ENCODE peak calls at places on chromosomes 2 and 18, in nine cellular contexts. One of them, this sample, is unnamed. For H3K4me1, the result is how much of the 10 kb centered on the place peaks cover.

GRCh38 chr2:10412380-10412779 is 35.7 kb downstream of the ODC1 start:
- DNase-seq in Peyer's patch: no peak
- DNase-seq in effector memory CD4-positive, alpha-beta T cell: peak
- DNase-seq in CD8-positive, alpha-beta T cell: no peak
- DNase-seq in IMR-90: peak
- DNase-seq in ovary: no peak
- DNase-seq in adrenal gland: no peak
- DNase-seq in tibial artery: no peak
- DNase-seq in left ventricle myocardium inferior: no peak
- DNase-seq in this sample: no peak

GRCh38 chr2:145110668-145111067 is 590.7 kb upstream of the ZEB2 start:
- DNase-seq in Peyer's patch: no peak
- DNase-seq in effector memory CD4-positive, alpha-beta T cell: no peak
- DNase-seq in CD8-positive, alpha-beta T cell: no peak
- DNase-seq in IMR-90: peak
- DNase-seq in ovary: no peak
- DNase-seq in adrenal gland: no peak
- DNase-seq in tibial artery: no peak
- DNase-seq in left ventricle myocardium inferior: no peak
- DNase-seq in this sample: no peak

GRCh38 chr2:234308814-234309195 is 188.1 kb downstream of the ARL4C start:
- DNase-seq in Peyer's patch: peak
- DNase-seq in effector memory CD4-positive, alpha-beta T cell: peak
- DNase-seq in CD8-positive, alpha-beta T cell: peak
- DNase-seq in IMR-90: peak
- DNase-seq in ovary: no peak
- DNase-seq in adrenal gland: no peak
- DNase-seq in tibial artery: peak
- DNase-seq in left ventricle myocardium inferior: no peak
- DNase-seq in this sample: no peak

GRCh38 chr2:35462226-35462983 is 893.2 kb upstream of the CRIM1 start:
- DNase-seq in Peyer's patch: no peak
- DNase-seq in effector memory CD4-positive, alpha-beta T cell: no peak
- DNase-seq in CD8-positive, alpha-beta T cell: no peak
- DNase-seq in IMR-90: no peak
- DNase-seq in ovary: no peak
- DNase-seq in adrenal gland: no peak
- DNase-seq in tibial artery: no peak
- DNase-seq in left ventricle myocardium inferior: no peak
- DNase-seq in this sample: no peak

GRCh38 chr2:207901847-207902246 is 123.5 kb downstream of the PLEKHM3 start:
- DNase-seq in Peyer's patch: no peak
- DNase-seq in effector memory CD4-positive, alpha-beta T cell: no peak
- DNase-seq in CD8-positive, alpha-beta T cell: no peak
- DNase-seq in IMR-90: no peak
- DNase-seq in ovary: no peak
- DNase-seq in adrenal gland: no peak
- DNase-seq in tibial artery: no peak
- DNase-seq in left ventricle myocardium inferior: no peak
- DNase-seq in this sample: no peak

GRCh38 chr2:15674637-15675455 is 83.2 kb downstream of the DDX1 start:
- DNase-seq in Peyer's patch: no peak
- DNase-seq in effector memory CD4-positive, alpha-beta T cell: no peak
- DNase-seq in CD8-positive, alpha-beta T cell: no peak
- DNase-seq in IMR-90: no peak
- DNase-seq in ovary: no peak
- DNase-seq in adrenal gland: no peak
- DNase-seq in tibial artery: no peak
- DNase-seq in left ventricle myocardium inferior: no peak
- DNase-seq in this sample: no peak

GRCh38 chr2:116787808-116788207 is 1026.7 kb upstream of the DDX18 start:
- DNase-seq in Peyer's patch: no peak
- DNase-seq in effector memory CD4-positive, alpha-beta T cell: no peak
- DNase-seq in CD8-positive, alpha-beta T cell: no peak
- DNase-seq in IMR-90: no peak
- DNase-seq in ovary: no peak
- DNase-seq in adrenal gland: no peak
- DNase-seq in tibial artery: no peak
- DNase-seq in left ventricle myocardium inferior: no peak
- DNase-seq in this sample: no peak

GRCh38 chr2:46179037-46179621 is 118.1 kb upstream of the EPAS1 start:
- DNase-seq in Peyer's patch: peak
- DNase-seq in effector memory CD4-positive, alpha-beta T cell: peak
- DNase-seq in CD8-positive, alpha-beta T cell: peak
- DNase-seq in IMR-90: peak
- DNase-seq in ovary: peak
- DNase-seq in adrenal gland: peak
- DNase-seq in tibial artery: peak
- DNase-seq in left ventricle myocardium inferior: peak
- DNase-seq in this sample: no peak

DNA sequence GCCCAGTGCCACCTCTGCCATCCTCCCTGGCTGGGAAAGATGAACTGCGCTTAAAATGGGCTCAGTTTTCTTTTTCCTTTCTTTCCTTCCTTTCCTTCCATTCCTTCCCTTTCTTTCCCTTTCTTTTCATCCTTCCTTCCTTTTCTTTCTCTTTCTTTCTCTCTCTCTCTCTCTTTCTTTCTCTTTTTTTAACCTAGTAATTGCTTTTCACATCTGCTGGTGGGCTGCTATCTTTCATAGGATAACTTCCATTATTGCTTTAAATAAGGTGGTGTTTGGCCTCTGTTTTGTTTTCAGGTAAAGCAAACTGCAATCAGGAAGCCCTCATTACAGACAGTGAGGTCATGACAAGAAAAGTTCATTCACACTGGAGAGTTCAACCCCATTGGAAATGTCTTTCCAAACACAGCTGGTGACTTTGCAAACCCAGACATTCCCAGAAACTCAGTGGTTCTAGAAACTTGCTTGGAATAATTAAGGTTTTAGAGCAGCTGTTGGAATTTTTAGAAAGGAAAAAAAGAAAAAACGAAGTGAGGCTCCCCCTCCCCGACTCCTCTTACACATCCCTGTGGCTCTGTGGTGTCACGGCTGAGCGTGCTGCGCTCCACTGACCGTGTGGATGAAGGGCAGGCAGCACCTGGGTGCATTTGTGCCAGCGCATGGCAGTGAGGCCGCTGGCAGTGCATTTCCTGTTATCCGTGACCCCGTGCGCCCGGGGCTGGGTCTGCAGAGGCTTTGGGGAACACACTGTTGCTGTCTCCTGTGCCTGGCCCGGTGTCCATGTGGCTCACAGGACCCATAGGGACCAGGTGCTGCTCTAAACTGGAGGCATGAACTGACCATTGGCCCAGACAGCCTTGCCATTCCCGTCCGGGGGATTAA is 76.9 kb downstream of the MBP start:
- DNase-seq in Peyer's patch: peak
- DNase-seq in effector memory CD4-positive, alpha-beta T cell: no peak
- DNase-seq in CD8-positive, alpha-beta T cell: no peak
- DNase-seq in IMR-90: peak
- DNase-seq in ovary: no peak
- DNase-seq in adrenal gland: no peak
- DNase-seq in tibial artery: no peak
- DNase-seq in left ventricle myocardium inferior: no peak
- DNase-seq in this sample: no peak
- H3K27ac ChIP-seq in Peyer's patch: peak
- H3K27ac ChIP-seq in effector memory CD4-positive, alpha-beta T cell: peak
- H3K27ac ChIP-seq in CD8-positive, alpha-beta T cell: peak
- H3K27ac ChIP-seq in IMR-90: peak
- H3K27ac ChIP-seq in ovary: no peak
- H3K27ac ChIP-seq in adrenal gland: peak
- H3K27ac ChIP-seq in tibial artery: peak
- H3K27ac ChIP-seq in left ventricle myocardium inferior: peak
- H3K27ac ChIP-seq in this sample: peak

DNA sequence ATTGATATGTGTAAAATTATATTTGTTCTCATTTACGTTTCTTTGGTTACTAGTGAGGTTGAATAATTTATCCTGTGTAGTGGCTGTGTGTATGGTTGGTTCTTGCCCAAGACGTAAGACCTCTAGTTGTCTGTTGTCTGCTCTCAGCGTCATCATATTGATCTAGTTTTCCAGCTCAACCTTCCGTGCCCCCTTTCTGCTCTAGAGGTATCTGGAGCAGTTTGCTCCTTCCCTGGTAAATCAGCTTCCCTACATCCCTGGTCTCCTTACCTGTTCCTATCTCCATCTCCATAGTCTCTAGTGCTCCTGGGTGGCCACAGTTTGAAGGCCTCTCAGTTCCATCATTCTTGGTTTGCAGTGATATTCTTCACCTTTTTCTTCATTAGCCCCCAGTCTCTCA is 1.2 kb downstream of the SMYD5 start:
- DNase-seq in Peyer's patch: no peak
- DNase-seq in effector memory CD4-positive, alpha-beta T cell: no peak
- DNase-seq in CD8-positive, alpha-beta T cell: no peak
- DNase-seq in IMR-90: no peak
- DNase-seq in ovary: no peak
- DNase-seq in adrenal gland: no peak
- DNase-seq in tibial artery: no peak
- DNase-seq in left ventricle myocardium inferior: no peak
- DNase-seq in this sample: no peak
- H3K4me3 ChIP-seq in Peyer's patch: no peak
- H3K4me3 ChIP-seq in effector memory CD4-positive, alpha-beta T cell: no peak
- H3K4me3 ChIP-seq in CD8-positive, alpha-beta T cell: no peak
- H3K4me3 ChIP-seq in IMR-90: no peak
- H3K4me3 ChIP-seq in ovary: no peak
- H3K4me3 ChIP-seq in adrenal gland: no peak
- H3K4me3 ChIP-seq in tibial artery: no peak
- H3K4me3 ChIP-seq in left ventricle myocardium inferior: peak
- H3K4me3 ChIP-seq in this sample: peak

GRCh38 chr2:38440655-38441054 is 63.6 kb upstream of the ATL2 start:
- DNase-seq in Peyer's patch: no peak
- DNase-seq in effector memory CD4-positive, alpha-beta T cell: no peak
- DNase-seq in CD8-positive, alpha-beta T cell: no peak
- DNase-seq in IMR-90: no peak
- DNase-seq in ovary: no peak
- DNase-seq in adrenal gland: no peak
- DNase-seq in tibial artery: no peak
- DNase-seq in left ventricle myocardium inferior: no peak
- DNase-seq in this sample: no peak

GRCh38 chr2:38439226-38439612 is 62.1 kb upstream of the ATL2 start:
- DNase-seq in Peyer's patch: no peak
- DNase-seq in effector memory CD4-positive, alpha-beta T cell: no peak
- DNase-seq in CD8-positive, alpha-beta T cell: no peak
- DNase-seq in IMR-90: no peak
- DNase-seq in ovary: no peak
- DNase-seq in adrenal gland: peak
- DNase-seq in tibial artery: no peak
- DNase-seq in left ventricle myocardium inferior: no peak
- DNase-seq in this sample: no peak

GRCh38 chr2:38438536-38439225 is 61.6 kb upstream of the ATL2 start:
- DNase-seq in Peyer's patch: no peak
- DNase-seq in effector memory CD4-positive, alpha-beta T cell: no peak
- DNase-seq in CD8-positive, alpha-beta T cell: no peak
- DNase-seq in IMR-90: no peak
- DNase-seq in ovary: no peak
- DNase-seq in adrenal gland: no peak
- DNase-seq in tibial artery: no peak
- DNase-seq in left ventricle myocardium inferior: no peak
- DNase-seq in this sample: peak

GRCh38 chr2:38441346-38441745 is 64.3 kb upstream of the ATL2 start:
- DNase-seq in Peyer's patch: no peak
- DNase-seq in effector memory CD4-positive, alpha-beta T cell: no peak
- DNase-seq in CD8-positive, alpha-beta T cell: no peak
- DNase-seq in IMR-90: no peak
- DNase-seq in ovary: no peak
- DNase-seq in adrenal gland: no peak
- DNase-seq in tibial artery: no peak
- DNase-seq in left ventricle myocardium inferior: no peak
- DNase-seq in this sample: no peak

GRCh38 chr2:38439807-38440300 is 62.8 kb upstream of the ATL2 start:
- DNase-seq in Peyer's patch: no peak
- DNase-seq in effector memory CD4-positive, alpha-beta T cell: no peak
- DNase-seq in CD8-positive, alpha-beta T cell: no peak
- DNase-seq in IMR-90: no peak
- DNase-seq in ovary: no peak
- DNase-seq in adrenal gland: no peak
- DNase-seq in tibial artery: no peak
- DNase-seq in left ventricle myocardium inferior: no peak
- DNase-seq in this sample: no peak
- H3K4me1 ChIP-seq in Peyer's patch: under half
- H3K4me1 ChIP-seq in effector memory CD4-positive, alpha-beta T cell: under half
- H3K4me1 ChIP-seq in CD8-positive, alpha-beta T cell: under half
- H3K4me1 ChIP-seq in IMR-90: under half
- H3K4me1 ChIP-seq in ovary: under half
- H3K4me1 ChIP-seq in adrenal gland: under half
- H3K4me1 ChIP-seq in tibial artery: under half
- H3K4me1 ChIP-seq in left ventricle myocardium inferior: under half
- H3K4me1 ChIP-seq in this sample: under half

GRCh38 chr2:224428787-224429440 is 27.0 kb upstream of the FAM124B start:
- DNase-seq in Peyer's patch: no peak
- DNase-seq in effector memory CD4-positive, alpha-beta T cell: no peak
- DNase-seq in CD8-positive, alpha-beta T cell: no peak
- DNase-seq in IMR-90: no peak
- DNase-seq in ovary: no peak
- DNase-seq in adrenal gland: no peak
- DNase-seq in tibial artery: no peak
- DNase-seq in left ventricle myocardium inferior: no peak
- DNase-seq in this sample: no peak

GRCh38 chr2:224434618-224435017 is 32.7 kb upstream of the FAM124B start:
- DNase-seq in Peyer's patch: no peak
- DNase-seq in effector memory CD4-positive, alpha-beta T cell: no peak
- DNase-seq in CD8-positive, alpha-beta T cell: no peak
- DNase-seq in IMR-90: no peak
- DNase-seq in ovary: no peak
- DNase-seq in adrenal gland: no peak
- DNase-seq in tibial artery: no peak
- DNase-seq in left ventricle myocardium inferior: no peak
- DNase-seq in this sample: no peak

GRCh38 chr2:224429441-224429810 is 27.5 kb upstream of the FAM124B start:
- DNase-seq in Peyer's patch: no peak
- DNase-seq in effector memory CD4-positive, alpha-beta T cell: no peak
- DNase-seq in CD8-positive, alpha-beta T cell: no peak
- DNase-seq in IMR-90: no peak
- DNase-seq in ovary: no peak
- DNase-seq in adrenal gland: no peak
- DNase-seq in tibial artery: no peak
- DNase-seq in left ventricle myocardium inferior: no peak
- DNase-seq in this sample: no peak

GRCh38 chr2:224433442-224433841 is 31.5 kb upstream of the FAM124B start:
- DNase-seq in Peyer's patch: no peak
- DNase-seq in effector memory CD4-positive, alpha-beta T cell: no peak
- DNase-seq in CD8-positive, alpha-beta T cell: no peak
- DNase-seq in IMR-90: no peak
- DNase-seq in ovary: no peak
- DNase-seq in adrenal gland: no peak
- DNase-seq in tibial artery: no peak
- DNase-seq in left ventricle myocardium inferior: no peak
- DNase-seq in this sample: no peak

DNA sequence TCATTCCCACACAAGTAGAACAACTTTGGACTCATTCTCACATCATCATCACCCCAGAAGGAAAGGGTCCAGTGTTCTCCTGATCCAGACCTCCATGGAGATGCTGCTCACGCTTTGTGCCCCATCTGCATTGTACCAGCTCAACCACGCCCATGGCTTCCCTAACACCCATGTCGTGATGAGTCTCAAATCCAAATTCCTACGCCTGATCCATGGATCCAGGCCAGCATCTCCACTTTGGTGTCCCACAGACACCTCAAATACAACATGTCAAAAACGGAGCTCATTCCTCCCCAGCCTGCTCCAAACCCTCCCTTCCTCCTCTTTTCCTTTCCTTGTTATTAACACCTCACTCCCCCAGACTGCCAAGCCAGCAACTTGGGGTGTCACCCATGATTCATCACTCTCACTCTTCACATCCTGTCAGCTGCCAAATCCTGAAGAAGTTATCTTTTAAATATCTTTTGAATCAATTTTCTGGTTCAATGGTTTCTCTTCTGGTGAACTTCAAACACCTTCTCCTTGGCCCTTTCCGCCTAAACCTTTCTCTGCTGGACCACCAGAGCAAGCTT is 30.2 kb upstream of the FAM124B start:
- DNase-seq in Peyer's patch: no peak
- DNase-seq in effector memory CD4-positive, alpha-beta T cell: no peak
- DNase-seq in CD8-positive, alpha-beta T cell: no peak
- DNase-seq in IMR-90: no peak
- DNase-seq in ovary: no peak
- DNase-seq in adrenal gland: no peak
- DNase-seq in tibial artery: no peak
- DNase-seq in left ventricle myocardium inferior: no peak
- DNase-seq in this sample: no peak
- H3K27ac ChIP-seq in Peyer's patch: no peak
- H3K27ac ChIP-seq in effector memory CD4-positive, alpha-beta T cell: no peak
- H3K27ac ChIP-seq in CD8-positive, alpha-beta T cell: no peak
- H3K27ac ChIP-seq in IMR-90: no peak
- H3K27ac ChIP-seq in ovary: no peak
- H3K27ac ChIP-seq in adrenal gland: no peak
- H3K27ac ChIP-seq in tibial artery: no peak
- H3K27ac ChIP-seq in left ventricle myocardium inferior: no peak
- H3K27ac ChIP-seq in this sample: no peak

This sample was measured in pancreas.